ENCODE peak calls at places on chromosomes 16 and 17, in four cellular contexts. U, N, M and V are unnamed samples. For H3K36me3, the result is how much of the 10 kb centered on the place peaks cover.

GRCh38 chr16:78413651-78414050 is 314.2 kb downstream of the WWOX start:
- DNase-seq in M (no peak), U (no peak), N (no peak), V (no peak)

GRCh38 chr16:82639666-82640336 is 13.0 kb downstream of the CDH13 start:
- DNase-seq in U (peak), M (peak), N (peak), V (peak)

GRCh38 chr17:30970757-30971567 is at the start of gene RNF135:
- DNase-seq in U (peak), M (peak), N (peak), V (peak)

GRCh38 chr17:78112508-78113471 is 15.8 kb downstream of the TMC6 start:
- DNase-seq in N (peak), M (peak), U (peak), V (peak)

GRCh38 chr17:17750881-17751280 is 69.6 kb downstream of the RAI1 start:
- DNase-seq in N (no peak), U (no peak), M (no peak), V (peak)

GRCh38 chr16:1999866-2000514 is 9.6 kb downstream of the ZNF598 start:
- DNase-seq in U (no peak), M (no peak), N (no peak), V (no peak)

GRCh38 chr16:11916524-11917285 is 949 bp upstream of the GSPT1 start:
- DNase-seq in M (peak), N (peak), U (no peak), V (peak)

GRCh38 chr16:68642436-68643064 is 2.6 kb upstream of the CDH3 start:
- DNase-seq in M (no peak), U (peak), N (peak), V (no peak)

GRCh38 chr17:78415821-78416301 is 37.4 kb downstream of the PGS1 start:
- DNase-seq in M (peak), U (no peak), N (no peak), V (no peak)

GRCh38 chr17:78789663-78790181 is 7.6 kb upstream of the CYTH1 start:
- DNase-seq in U (no peak), M (peak), N (no peak), V (no peak)

GRCh38 chr17:65698381-65699061 is 137.1 kb upstream of the AXIN2 start:
- DNase-seq in N (no peak), U (peak), M (peak), V (no peak)

GRCh38 chr17:50468120-50469004 is at the start of gene CHAD:
- DNase-seq in U (peak), M (no peak), N (no peak), V (no peak)

GRCh38 chr17:37055511-37055910 is 106.8 kb downstream of the AATF start:
- DNase-seq in N (no peak), U (no peak), M (no peak), V (no peak)

GRCh38 chr16:73006021-73006420 is 41.9 kb downstream of the ZFHX3 start:
- DNase-seq in N (no peak), U (no peak), M (no peak), V (no peak)

GRCh38 chr17:77372444-77373297 is 231.9 kb downstream of the SEC14L1 start:
- DNase-seq in N (peak), M (peak), U (peak), V (peak)

GRCh38 chr16:85028638-85029412 is 1.2 kb downstream of the KIAA0513 start:
- DNase-seq in U (no peak), M (peak), N (peak), V (peak)

GRCh38 chr17:66507103-66507923 is 204.9 kb downstream of the PRKCA start:
- DNase-seq in M (peak), U (no peak), N (peak), V (no peak)

GRCh38 chr17:67995568-67996191 is 589 bp downstream of the C17orf58 start:
- DNase-seq in U (peak), N (no peak), M (no peak), V (peak)

GRCh38 chr17:78745407-78746088 is 36.5 kb downstream of the CYTH1 start:
- DNase-seq in N (no peak), M (peak), U (peak), V (peak)

GRCh38 chr16:85608515-85608885 is 4.6 kb upstream of the GSE1 start:
- DNase-seq in M (no peak), U (no peak), N (no peak), V (no peak)

GRCh38 chr16:2963074-2963610 is 933 bp upstream of the KREMEN2 start:
- DNase-seq in M (no peak), N (no peak), U (peak), V (no peak)

GRCh38 chr16:58010886-58011285 is 9.7 kb downstream of the USB1 start:
- DNase-seq in M (no peak), U (peak), N (no peak), V (no peak)

GRCh38 chr16:18804540-18804939 is 3.2 kb upstream of the ARL6IP1 start:
- DNase-seq in M (no peak), U (peak), N (no peak), V (no peak)

GRCh38 chr16:56277040-56277439 is 85.8 kb downstream of the GNAO1 start:
- DNase-seq in M (no peak), U (peak), N (no peak), V (no peak)

GRCh38 chr16:11152677-11153321 is 103.2 kb downstream of the SOCS1 start:
- DNase-seq in N (no peak), U (no peak), M (no peak), V (no peak)

GRCh38 chr17:27546624-27547300 is 84.2 kb upstream of the LGALS9 start:
- DNase-seq in M (peak), N (no peak), U (no peak), V (no peak)

GRCh38 chr17:282000-282911 is 70.4 kb downstream of the RPH3AL start:
- DNase-seq in N (no peak), U (no peak), M (no peak), V (no peak)

GRCh38 chr16:88810868-88811599 is 694 bp downstream of the APRT start:
- DNase-seq in U (peak), M (peak), N (peak), V (peak)
- H3K36me3 ChIP-seq in U (under half), M (under half), N (under half), V (under half)

GRCh38 chr17:64418506-64419339 is 28.1 kb upstream of the PECAM1 start:
- DNase-seq in N (peak), U (peak), M (peak), V (peak)
- H2AFZ ChIP-seq in N (no peak), U (peak), M (no peak), V (no peak)

GRCh38 chr17:82258555-82258954 is 14.9 kb downstream of the CSNK1D start:
- DNase-seq in U (no peak), N (no peak), M (no peak), V (no peak)
- H3K36me3 ChIP-seq in U (under half), N (under half), M (half or more), V (half or more)

GRCh38 chr16:67166883-67167168 is 2.3 kb downstream of the HSF4 start:
- DNase-seq in U (no peak), M (no peak), N (no peak), V (no peak)

GRCh38 chr16:67169642-67170167 is 633 bp upstream of the NOL3 start:
- DNase-seq in U (peak), N (no peak), M (no peak), V (peak)

GRCh38 chr16:67169011-67169451 is 1.3 kb upstream of the NOL3 start:
- DNase-seq in U (no peak), N (no peak), M (no peak), V (no peak)

GRCh38 chr16:67166035-67166882 is 1.7 kb downstream of the HSF4 start:
- DNase-seq in M (no peak), N (no peak), U (no peak), V (no peak)

GRCh38 chr16:67167588-67167987 is 2.8 kb upstream of the NOL3 start:
- DNase-seq in M (no peak), N (no peak), U (no peak), V (no peak)
- H2AFZ ChIP-seq in M (no peak), N (no peak), U (no peak), V (no peak)

GRCh38 chr17:76345377-76345945 is 8.3 kb downstream of the PRPSAP1 start:
- DNase-seq in U (no peak), N (no peak), M (peak), V (peak)
- H3K36me3 ChIP-seq in U (under half), N (under half), M (under half), V (under half)

GRCh38 chr17:56648814-56649213 is 55.3 kb downstream of the NOG start:
- DNase-seq in M (no peak), U (no peak), N (peak), V (no peak)

GRCh38 chr17:56656961-56657360 is 63.5 kb downstream of the NOG start:
- DNase-seq in U (no peak), M (no peak), N (no peak), V (no peak)

GRCh38 chr17:56658648-56659047 is 65.1 kb downstream of the NOG start:
- DNase-seq in U (no peak), N (no peak), M (no peak), V (no peak)

GRCh38 chr17:56652608-56653007 is 59.1 kb downstream of the NOG start:
- DNase-seq in N (no peak), M (no peak), U (no peak), V (no peak)

DNA sequence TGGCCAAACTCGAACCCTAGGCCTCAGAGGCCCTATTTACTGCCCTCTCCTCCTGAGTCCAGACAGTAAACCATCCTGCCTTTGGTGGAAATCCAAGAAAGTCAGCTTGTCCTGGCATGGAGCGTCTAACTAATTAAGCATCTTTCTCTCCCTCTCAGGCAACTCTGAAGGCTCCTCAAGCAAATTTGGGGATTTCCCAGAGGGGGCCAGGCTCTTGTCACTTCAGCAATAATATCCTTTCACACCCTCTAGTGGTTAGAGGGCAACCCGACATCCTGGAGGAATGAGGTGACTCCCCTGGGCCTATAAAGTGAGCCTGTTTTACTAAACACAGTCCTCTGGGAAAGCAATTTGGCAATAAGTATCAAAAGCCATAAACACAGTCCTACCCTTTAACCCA is 60.4 kb downstream of the NOG start:
- DNase-seq in U (peak), M (peak), N (peak), V (peak)
- H2AFZ ChIP-seq in U (peak), M (no peak), N (no peak), V (no peak)

GRCh38 chr16:28166394-28167208 is 45.2 kb downstream of the XPO6 start:
- DNase-seq in N (peak), M (peak), U (no peak), V (no peak)
- H3K36me3 ChIP-seq in N (under half), M (under half), U (under half), V (half or more)